ENCODE peak calls at places on chromosomes 11 and 22, in four cellular contexts. D is HEK293T, Q is H1, X is GM12878. R is an unnamed sample.

GRCh38 chr11:118902336-118903203 is 18.9 kb downstream of the CXCR5 start:
- DNase-seq in D (no peak), Q (no peak), X (no peak), R (no peak)

GRCh38 chr22:29517215-29517908 is 36.2 kb downstream of the THOC5 start:
- DNase-seq in X (no peak), Q (no peak), D (no peak), R (no peak)

GRCh38 chr11:8610532-8611116 is 16.6 kb upstream of the STK33 start:
- DNase-seq in X (no peak), Q (no peak), D (no peak), R (no peak)

GRCh38 chr22:43376765-43377485 is 33.8 kb upstream of the SCUBE1 start:
- DNase-seq in X (peak; percentile 56), Q (no peak), D (no peak), R (no peak)

GRCh38 chr11:134669796-134670195 is 257.8 kb upstream of the B3GAT1 start:
- DNase-seq in D (no peak), X (no peak), Q (no peak), R (no peak)

GRCh38 chr22:19774628-19775027 is 14.1 kb downstream of the TBX1 start:
- DNase-seq in D (no peak), Q (no peak), X (no peak), R (no peak)

GRCh38 chr22:48596111-48596860 is 1231.4 kb downstream of the BRD1 start:
- DNase-seq in D (no peak), X (no peak), Q (no peak), R (no peak)

GRCh38 chr22:29731058-29731850 is 11.5 kb downstream of the CABP7 start:
- DNase-seq in X (no peak), Q (no peak), D (no peak), R (no peak)

GRCh38 chr11:8867035-8867434 is 44.0 kb upstream of the AKIP1 start:
- DNase-seq in X (no peak), Q (no peak), D (no peak), R (no peak)

GRCh38 chr22:50739894-50740293 is 1.9 kb downstream of the ACR start:
- DNase-seq in Q (no peak), X (no peak), D (no peak), R (no peak)

GRCh38 chr22:38403806-38404205 is 51.2 kb downstream of the KCNJ4 start:
- DNase-seq in Q (no peak), X (no peak), D (peak; percentile 16), R (no peak)

DNA sequence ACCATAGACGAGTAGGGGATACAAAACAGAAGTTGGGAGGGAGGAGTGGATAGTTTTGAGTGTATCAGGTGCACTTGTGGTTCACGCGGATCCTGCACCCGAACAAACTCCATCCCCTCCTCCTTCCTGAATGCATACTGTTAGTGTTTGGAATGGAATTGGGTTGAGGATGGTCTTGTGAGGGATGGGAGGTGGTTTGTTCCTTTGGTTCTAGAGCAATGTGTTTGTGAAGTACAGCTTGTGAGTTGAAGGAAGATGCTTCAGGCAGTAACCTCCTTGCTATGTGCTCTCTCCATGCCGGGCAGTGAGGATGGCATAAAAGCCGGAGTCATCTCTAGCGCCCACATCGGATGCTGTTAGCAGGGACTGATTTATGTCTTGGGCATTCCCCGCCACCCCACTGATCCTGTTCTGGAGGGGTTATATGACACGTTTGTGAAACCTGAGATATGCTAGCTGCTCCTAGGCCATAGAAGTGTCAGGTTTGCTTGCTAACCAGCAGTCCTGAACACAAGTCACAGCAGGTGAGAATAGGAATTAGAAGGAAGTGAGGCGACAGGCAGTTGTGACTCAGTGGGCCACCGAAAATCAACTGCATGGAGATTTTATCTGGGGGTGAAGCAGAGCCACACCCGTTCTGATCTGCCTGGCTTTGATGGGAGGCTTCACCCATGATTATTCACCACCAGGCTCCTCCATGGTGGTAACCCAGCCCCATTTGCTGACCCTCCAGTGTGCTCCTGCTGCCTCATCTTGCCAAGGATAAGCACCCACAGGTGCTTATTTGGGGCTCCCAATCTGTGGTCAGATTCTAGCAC is 2.2 kb downstream of the BCR start:
- DNase-seq in X (peak; percentile 32), Q (no peak), D (peak; percentile 66), R (no peak)
- TF ChIP-seq SUZ12 in X (no peak), Q (no peak), D (no peak), R (no peak)

DNA sequence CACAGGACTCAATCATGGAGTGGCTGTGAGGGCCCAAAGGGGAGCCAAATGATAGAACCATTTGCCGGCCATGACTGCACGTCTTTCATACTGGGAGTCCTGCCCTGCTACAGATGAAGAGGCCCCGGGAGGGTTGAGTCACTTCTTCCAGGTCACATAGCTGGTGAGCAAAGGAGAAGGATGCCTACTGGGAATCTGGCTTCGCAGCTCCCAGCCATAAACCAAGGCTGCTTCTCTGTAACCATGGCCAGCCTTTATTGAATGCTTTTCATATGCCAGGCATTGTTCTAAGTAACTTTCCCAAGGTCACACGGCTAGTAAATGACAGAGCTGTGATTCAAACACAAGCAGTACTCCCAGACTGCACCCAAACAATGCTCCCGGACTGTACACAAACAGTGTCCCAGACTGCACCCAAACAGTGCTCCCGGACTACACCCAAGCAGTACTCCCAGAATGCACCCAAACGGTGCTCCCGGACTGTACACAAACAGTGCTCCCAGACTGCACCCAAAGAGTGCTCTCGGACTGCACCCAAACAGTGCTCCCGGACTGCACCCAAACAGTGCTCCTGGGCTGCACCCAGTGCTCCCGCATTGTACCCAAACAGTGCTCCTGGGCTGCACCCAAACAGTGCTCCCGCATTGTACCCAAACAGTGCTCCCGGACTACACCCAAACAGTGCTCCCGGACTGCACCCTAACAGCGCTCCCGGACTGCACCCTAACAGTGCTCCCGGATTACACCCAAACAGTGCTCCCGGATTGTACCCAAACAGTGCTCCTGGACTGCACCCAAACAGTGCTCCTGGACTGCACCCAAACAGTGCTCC is 89.8 kb downstream of the FBXO7 start:
- DNase-seq in X (no peak), Q (no peak), D (no peak), R (no peak)
- TF ChIP-seq SUZ12 in X (no peak), Q (no peak), D (no peak), R (no peak)

GRCh38 chr11:116891746-116892145 is 54.3 kb upstream of the APOA1 start:
- DNase-seq in D (no peak), Q (no peak), X (no peak), R (no peak)

GRCh38 chr11:116887909-116888556 is 50.6 kb upstream of the APOA1 start:
- DNase-seq in D (no peak), X (no peak), Q (no peak), R (no peak)

GRCh38 chr11:116888884-116889549 is 51.6 kb upstream of the APOA1 start:
- DNase-seq in Q (no peak), D (no peak), X (peak; percentile 4), R (no peak)

GRCh38 chr11:116890607-116891006 is 53.2 kb upstream of the APOA1 start:
- DNase-seq in D (no peak), X (no peak), Q (no peak), R (no peak)

DNA sequence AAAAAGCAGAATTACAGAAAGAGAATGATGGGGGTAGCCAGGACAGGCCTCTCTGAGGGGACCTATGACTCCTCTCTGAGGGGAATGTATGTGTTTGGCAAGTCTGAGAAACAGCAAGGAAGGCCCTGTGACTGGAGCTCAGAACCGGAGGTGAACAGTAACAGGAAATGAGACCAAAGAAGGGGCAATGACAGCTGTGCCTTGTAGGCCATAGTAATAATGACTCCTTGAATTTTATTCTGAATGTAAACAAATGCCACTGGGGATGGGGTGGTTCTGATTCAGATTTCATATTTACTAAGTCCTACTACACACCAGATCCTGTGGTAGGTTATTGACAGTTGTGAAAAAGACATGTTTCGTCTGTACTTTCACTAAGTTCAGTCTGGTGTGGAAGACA is 52.8 kb upstream of the APOA1 start:
- DNase-seq in X (peak; percentile 26), Q (no peak), D (no peak), R (no peak)
- TF ChIP-seq SUZ12 in X (no peak), Q (no peak), D (no peak), R (no peak)

DNA sequence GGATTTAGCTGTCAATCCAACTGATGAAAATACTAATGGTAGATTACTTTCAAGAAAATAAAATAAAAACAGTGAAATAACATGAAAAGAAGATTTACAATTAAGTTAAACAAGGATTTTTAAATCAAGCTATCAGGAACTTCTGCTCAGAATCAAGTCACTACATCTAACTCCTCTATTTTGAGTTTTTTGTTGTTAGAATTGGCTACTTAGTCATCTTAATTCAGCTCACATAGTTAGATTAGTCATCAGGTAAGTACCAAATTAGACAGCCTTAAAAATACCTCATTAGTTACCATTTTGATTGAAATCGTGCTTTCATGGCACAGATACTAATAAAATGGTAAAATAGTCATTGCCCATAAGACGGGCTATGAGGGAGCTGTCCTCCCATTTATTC is 35.8 kb downstream of the BTG4 start:
- DNase-seq in X (no peak), Q (no peak), D (no peak), R (no peak)
- TF ChIP-seq SUZ12 in X (no peak), Q (no peak), D (no peak), R (no peak)

GRCh38 chr11:32438883-32439487 is 3.6 kb upstream of the WT1 start:
- DNase-seq in X (no peak), Q (peak; percentile 60), D (no peak), R (no peak)

GRCh38 chr11:32440372-32440888 is 5.1 kb upstream of the WT1 start:
- DNase-seq in Q (no peak), D (no peak), X (no peak), R (no peak)

GRCh38 chr11:32438346-32438882 is 3.1 kb upstream of the WT1 start:
- DNase-seq in X (no peak), Q (no peak), D (no peak), R (no peak)

GRCh38 chr11:32440920-32441319 is 5.6 kb upstream of the WT1 start:
- DNase-seq in D (no peak), Q (no peak), X (no peak), R (no peak)

GRCh38 chr11:32439488-32440210 is 4.3 kb upstream of the WT1 start:
- DNase-seq in D (no peak), Q (no peak), X (no peak), R (no peak)
- TF ChIP-seq SUZ12 in D (no peak), Q (no peak), X (no peak), R (no peak)

DNA sequence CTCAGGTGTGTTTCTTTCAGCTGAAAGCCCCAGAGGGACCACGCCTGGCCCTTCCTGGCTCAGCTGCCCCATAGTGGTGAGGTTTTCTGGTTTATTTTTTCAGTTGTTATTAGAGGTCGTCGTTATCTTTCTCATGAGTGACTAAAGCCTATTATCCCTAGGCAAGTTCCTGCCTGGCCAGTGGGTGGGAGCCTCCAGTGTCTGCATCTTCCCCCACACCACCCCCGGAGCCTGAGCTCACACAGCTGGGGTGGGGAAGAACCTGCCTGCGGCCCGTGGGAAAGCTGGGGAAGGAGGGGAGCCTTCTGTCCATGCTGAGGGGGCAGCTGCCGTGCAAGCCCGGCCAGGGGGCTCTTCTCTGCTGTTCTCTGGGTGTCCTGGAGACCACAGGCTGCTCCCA is 24.3 kb upstream of the PPFIA1 start:
- DNase-seq in X (no peak), Q (no peak), D (no peak), R (no peak)
- TF ChIP-seq SUZ12 in X (no peak), Q (no peak), D (no peak), R (no peak)